ENCODE peak calls at places on chromosome 2, in seven cellular contexts. One of them, this sample, is unnamed.

GRCh38 chr2:173814306-173814705 is 150.9 kb downstream of the SP3 start:
- DNase-seq in IMR-90: no peak
- DNase-seq in H9: no peak
- DNase-seq in neuronal stem cell: no peak
- DNase-seq in trophoblast cell: no peak
- DNase-seq in H1: no peak
- DNase-seq in mesenchymal stem cell: no peak
- DNase-seq in this sample: no peak

GRCh38 chr2:44974064-44974715 is 32.7 kb downstream of the SIX3 start:
- DNase-seq in IMR-90: peak; percentile 37
- DNase-seq in H9: peak; percentile 78
- DNase-seq in neuronal stem cell: peak; percentile 75
- DNase-seq in trophoblast cell: peak; percentile 65
- DNase-seq in H1: peak; percentile 74
- DNase-seq in mesenchymal stem cell: peak; percentile 22
- DNase-seq in this sample: peak; percentile 91

GRCh38 chr2:136932700-136933099 is 167.4 kb downstream of the THSD7B start:
- DNase-seq in IMR-90: no peak
- DNase-seq in H9: peak; percentile 45
- DNase-seq in neuronal stem cell: peak; percentile 42
- DNase-seq in trophoblast cell: no peak
- DNase-seq in H1: peak; percentile 50
- DNase-seq in mesenchymal stem cell: no peak
- DNase-seq in this sample: peak; percentile 72

GRCh38 chr2:61679096-61679495 is 140.9 kb upstream of the XPO1 start:
- DNase-seq in IMR-90: no peak
- DNase-seq in H9: no peak
- DNase-seq in neuronal stem cell: no peak
- DNase-seq in trophoblast cell: no peak
- DNase-seq in H1: no peak
- DNase-seq in mesenchymal stem cell: no peak
- DNase-seq in this sample: no peak

GRCh38 chr2:104848526-104848925 is 5.4 kb upstream of the POU3F3 start:
- DNase-seq in IMR-90: no peak
- DNase-seq in H9: no peak
- DNase-seq in neuronal stem cell: no peak
- DNase-seq in trophoblast cell: no peak
- DNase-seq in H1: no peak
- DNase-seq in mesenchymal stem cell: no peak
- DNase-seq in this sample: no peak

GRCh38 chr2:235238537-235238936 is 255.3 kb upstream of the AGAP1 start:
- DNase-seq in IMR-90: peak; percentile 46
- DNase-seq in H9: no peak
- DNase-seq in neuronal stem cell: no peak
- DNase-seq in trophoblast cell: no peak
- DNase-seq in H1: no peak
- DNase-seq in mesenchymal stem cell: peak; percentile 60
- DNase-seq in this sample: no peak

GRCh38 chr2:34261701-34262100 is 662.6 kb upstream of the FAM98A start:
- DNase-seq in IMR-90: no peak
- DNase-seq in H9: no peak
- DNase-seq in neuronal stem cell: no peak
- DNase-seq in trophoblast cell: no peak
- DNase-seq in H1: no peak
- DNase-seq in mesenchymal stem cell: no peak
- DNase-seq in this sample: peak; percentile 11

GRCh38 chr2:7994397-7994951 is 687.4 kb upstream of the ID2 start:
- DNase-seq in IMR-90: no peak
- DNase-seq in H9: no peak
- DNase-seq in neuronal stem cell: no peak
- DNase-seq in trophoblast cell: no peak
- DNase-seq in H1: no peak
- DNase-seq in mesenchymal stem cell: no peak
- DNase-seq in this sample: no peak

GRCh38 chr2:144183744-144184143 is 336.2 kb downstream of the ZEB2 start:
- DNase-seq in IMR-90: peak; percentile 85
- DNase-seq in H9: no peak
- DNase-seq in neuronal stem cell: no peak
- DNase-seq in trophoblast cell: peak; percentile 2
- DNase-seq in H1: no peak
- DNase-seq in mesenchymal stem cell: no peak
- DNase-seq in this sample: peak; percentile 13

GRCh38 chr2:36433311-36434217 is 78.0 kb downstream of the CRIM1 start:
- DNase-seq in IMR-90: peak; percentile 59
- DNase-seq in H9: no peak
- DNase-seq in neuronal stem cell: no peak
- DNase-seq in trophoblast cell: no peak
- DNase-seq in H1: no peak
- DNase-seq in mesenchymal stem cell: peak; percentile 46
- DNase-seq in this sample: no peak

GRCh38 chr2:12197133-12197532 is 450.7 kb downstream of the LPIN1 start:
- DNase-seq in IMR-90: no peak
- DNase-seq in H9: no peak
- DNase-seq in neuronal stem cell: no peak
- DNase-seq in trophoblast cell: no peak
- DNase-seq in H1: no peak
- DNase-seq in mesenchymal stem cell: no peak
- DNase-seq in this sample: no peak

GRCh38 chr2:142140434-142140845 is 9.6 kb upstream of the LRP1B start:
- DNase-seq in IMR-90: peak; percentile 9
- DNase-seq in H9: no peak
- DNase-seq in neuronal stem cell: peak; percentile 32
- DNase-seq in trophoblast cell: no peak
- DNase-seq in H1: no peak
- DNase-seq in mesenchymal stem cell: peak; percentile 50
- DNase-seq in this sample: peak; percentile 31

GRCh38 chr2:240819404-240820013 is 510 bp downstream of the KIF1A start:
- DNase-seq in IMR-90: no peak
- DNase-seq in H9: no peak
- DNase-seq in neuronal stem cell: peak; percentile 37
- DNase-seq in trophoblast cell: no peak
- DNase-seq in H1: no peak
- DNase-seq in mesenchymal stem cell: no peak
- DNase-seq in this sample: peak; percentile 38

GRCh38 chr2:223598994-223599645 is 3.0 kb downstream of the SCG2 start:
- DNase-seq in IMR-90: peak; percentile 83
- DNase-seq in H9: no peak
- DNase-seq in neuronal stem cell: no peak
- DNase-seq in trophoblast cell: no peak
- DNase-seq in H1: no peak
- DNase-seq in mesenchymal stem cell: peak; percentile 74
- DNase-seq in this sample: no peak

GRCh38 chr2:135121016-135121657 is 69.0 kb downstream of the RAB3GAP1 start:
- DNase-seq in IMR-90: no peak
- DNase-seq in H9: no peak
- DNase-seq in neuronal stem cell: no peak
- DNase-seq in trophoblast cell: no peak
- DNase-seq in H1: no peak
- DNase-seq in mesenchymal stem cell: no peak
- DNase-seq in this sample: no peak

GRCh38 chr2:37656512-37657423 is 14.7 kb downstream of the CDC42EP3 start:
- DNase-seq in IMR-90: no peak
- DNase-seq in H9: peak; percentile 86
- DNase-seq in neuronal stem cell: peak; percentile 24
- DNase-seq in trophoblast cell: no peak
- DNase-seq in H1: no peak
- DNase-seq in mesenchymal stem cell: peak; percentile 59
- DNase-seq in this sample: peak; percentile 90

GRCh38 chr2:191289049-191289448 is 43.8 kb downstream of the MYO1B start:
- DNase-seq in IMR-90: no peak
- DNase-seq in H9: no peak
- DNase-seq in neuronal stem cell: no peak
- DNase-seq in trophoblast cell: no peak
- DNase-seq in H1: no peak
- DNase-seq in mesenchymal stem cell: no peak
- DNase-seq in this sample: no peak

GRCh38 chr2:147614491-147614890 is 230.3 kb upstream of the ACVR2A start:
- DNase-seq in IMR-90: no peak
- DNase-seq in H9: no peak
- DNase-seq in neuronal stem cell: no peak
- DNase-seq in trophoblast cell: no peak
- DNase-seq in H1: no peak
- DNase-seq in mesenchymal stem cell: no peak
- DNase-seq in this sample: no peak

GRCh38 chr2:19802088-19802806 is 99.5 kb downstream of the TTC32 start:
- DNase-seq in IMR-90: peak; percentile 50
- DNase-seq in H9: no peak
- DNase-seq in neuronal stem cell: no peak
- DNase-seq in trophoblast cell: no peak
- DNase-seq in H1: no peak
- DNase-seq in mesenchymal stem cell: peak; percentile 13
- DNase-seq in this sample: no peak

GRCh38 chr2:10377052-10377746 is 70.9 kb downstream of the ODC1 start:
- DNase-seq in IMR-90: no peak
- DNase-seq in H9: no peak
- DNase-seq in neuronal stem cell: no peak
- DNase-seq in trophoblast cell: peak; percentile 49
- DNase-seq in H1: no peak
- DNase-seq in mesenchymal stem cell: no peak
- DNase-seq in this sample: no peak

GRCh38 chr2:242031481-242032019 is 162.0 kb downstream of the RTP5 start:
- DNase-seq in IMR-90: peak; percentile 95
- DNase-seq in H9: peak; percentile 15
- DNase-seq in neuronal stem cell: no peak
- DNase-seq in trophoblast cell: no peak
- DNase-seq in H1: peak; percentile 14
- DNase-seq in mesenchymal stem cell: peak; percentile 91
- DNase-seq in this sample: no peak

GRCh38 chr2:123811846-123812245 is 213.2 kb upstream of the CNTNAP5 start:
- DNase-seq in IMR-90: no peak
- DNase-seq in H9: no peak
- DNase-seq in neuronal stem cell: no peak
- DNase-seq in trophoblast cell: no peak
- DNase-seq in H1: no peak
- DNase-seq in mesenchymal stem cell: no peak
- DNase-seq in this sample: no peak
- H3K4me2 ChIP-seq in IMR-90: no peak overlapping the region
- H3K4me2 ChIP-seq in H9: no peak overlapping the region
- H3K4me2 ChIP-seq in neuronal stem cell: no peak overlapping the region
- H3K4me2 ChIP-seq in trophoblast cell: no peak overlapping the region
- H3K4me2 ChIP-seq in H1: no peak overlapping the region
- H3K4me2 ChIP-seq in mesenchymal stem cell: no peak overlapping the region
- H3K4me2 ChIP-seq in this sample: no peak overlapping the region

DNA sequence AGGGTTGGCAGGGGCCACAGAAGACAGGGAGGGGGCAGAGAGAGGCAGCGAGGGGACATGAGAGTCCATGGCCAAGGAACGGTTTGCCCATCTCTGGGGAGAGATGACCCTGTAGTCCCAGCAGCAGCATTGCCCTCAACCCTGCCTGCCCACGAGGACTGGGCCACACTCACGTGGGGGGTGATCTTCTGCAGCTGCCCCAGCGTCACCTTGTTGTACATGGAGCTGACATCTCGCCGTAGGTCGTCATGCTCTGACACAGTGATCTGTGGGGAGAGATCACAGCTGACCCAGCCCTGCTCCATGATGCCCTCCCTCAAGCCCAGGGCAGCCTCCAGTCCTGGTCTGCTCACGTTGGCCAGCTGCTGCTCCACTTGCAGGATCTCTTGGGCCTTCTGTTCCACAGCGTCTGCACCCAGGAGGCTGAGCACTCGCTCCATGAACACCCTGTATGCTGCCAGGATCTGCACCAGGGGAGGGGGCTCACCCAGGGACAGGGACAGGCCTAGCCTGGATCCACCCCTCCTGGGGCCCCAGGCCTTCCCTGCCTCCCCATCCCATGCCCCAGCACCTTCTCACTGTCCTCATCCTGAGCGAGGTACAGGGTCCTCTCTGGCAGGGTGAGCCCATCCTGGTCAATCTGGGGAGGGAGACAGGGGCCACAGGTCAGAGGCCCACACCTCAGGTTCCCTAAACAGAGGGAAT is 2.9 kb downstream of the ECEL1 start:
- DNase-seq in IMR-90: no peak
- DNase-seq in H9: peak; percentile 19
- DNase-seq in neuronal stem cell: no peak
- DNase-seq in trophoblast cell: no peak
- DNase-seq in H1: no peak
- DNase-seq in mesenchymal stem cell: no peak
- DNase-seq in this sample: no peak
- H3K27me3 ChIP-seq in IMR-90: peaks cover 65% of the 10 kb centered on the region
- H3K27me3 ChIP-seq in H9: peaks cover 34% of the 10 kb centered on the region
- H3K27me3 ChIP-seq in neuronal stem cell: peaks cover 85% of the 10 kb centered on the region
- H3K27me3 ChIP-seq in trophoblast cell: peaks cover 55% of the 10 kb centered on the region
- H3K27me3 ChIP-seq in H1: peaks cover 35% of the 10 kb centered on the region
- H3K27me3 ChIP-seq in mesenchymal stem cell: peaks cover 75% of the 10 kb centered on the region
- H3K27me3 ChIP-seq in this sample: peaks cover 25% of the 10 kb centered on the region

GRCh38 chr2:14616342-14616741 is 16.2 kb upstream of the LRATD1 start:
- DNase-seq in IMR-90: no peak
- DNase-seq in H9: no peak
- DNase-seq in neuronal stem cell: no peak
- DNase-seq in trophoblast cell: no peak
- DNase-seq in H1: no peak
- DNase-seq in mesenchymal stem cell: no peak
- DNase-seq in this sample: no peak

GRCh38 chr2:14615701-14616100 is 16.8 kb upstream of the LRATD1 start:
- DNase-seq in IMR-90: no peak
- DNase-seq in H9: no peak
- DNase-seq in neuronal stem cell: no peak
- DNase-seq in trophoblast cell: peak; percentile 59
- DNase-seq in H1: no peak
- DNase-seq in mesenchymal stem cell: no peak
- DNase-seq in this sample: no peak

GRCh38 chr2:14608245-14608644 is 24.3 kb upstream of the LRATD1 start:
- DNase-seq in IMR-90: no peak
- DNase-seq in H9: no peak
- DNase-seq in neuronal stem cell: no peak
- DNase-seq in trophoblast cell: no peak
- DNase-seq in H1: no peak
- DNase-seq in mesenchymal stem cell: no peak
- DNase-seq in this sample: no peak

GRCh38 chr2:14616950-14617349 is 15.6 kb upstream of the LRATD1 start:
- DNase-seq in IMR-90: no peak
- DNase-seq in H9: no peak
- DNase-seq in neuronal stem cell: no peak
- DNase-seq in trophoblast cell: no peak
- DNase-seq in H1: no peak
- DNase-seq in mesenchymal stem cell: no peak
- DNase-seq in this sample: no peak

GRCh38 chr2:14614011-14614410 is 18.5 kb upstream of the LRATD1 start:
- DNase-seq in IMR-90: no peak
- DNase-seq in H9: no peak
- DNase-seq in neuronal stem cell: no peak
- DNase-seq in trophoblast cell: no peak
- DNase-seq in H1: no peak
- DNase-seq in mesenchymal stem cell: no peak
- DNase-seq in this sample: no peak
- H2BK5ac ChIP-seq in IMR-90: no peak overlapping the region
- H2BK5ac ChIP-seq in H9: no peak overlapping the region
- H2BK5ac ChIP-seq in neuronal stem cell: no peak overlapping the region
- H2BK5ac ChIP-seq in trophoblast cell: no peak overlapping the region
- H2BK5ac ChIP-seq in H1: no peak overlapping the region
- H2BK5ac ChIP-seq in mesenchymal stem cell: no peak overlapping the region
- H2BK5ac ChIP-seq in this sample: no peak overlapping the region

DNA sequence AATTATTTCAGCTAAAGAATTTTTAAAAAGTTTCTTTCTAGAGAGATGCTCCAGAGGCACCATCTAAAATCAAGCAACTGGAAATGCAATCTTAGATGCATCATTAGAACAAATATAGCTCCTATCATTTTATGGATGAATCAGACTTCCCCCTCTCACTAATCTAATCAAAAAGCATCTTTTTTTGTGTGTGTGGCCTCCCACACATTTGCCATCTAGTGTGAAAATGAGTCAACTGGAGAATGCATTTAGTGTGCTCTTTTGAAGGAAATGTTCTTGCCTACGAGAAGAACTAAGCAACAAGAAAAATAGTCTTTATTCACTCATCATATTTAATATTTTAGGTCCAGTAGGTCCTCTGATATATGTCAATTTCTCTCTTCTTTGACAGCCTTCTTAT is 39.5 kb upstream of the FIGN start:
- DNase-seq in IMR-90: no peak
- DNase-seq in H9: no peak
- DNase-seq in neuronal stem cell: no peak
- DNase-seq in trophoblast cell: no peak
- DNase-seq in H1: no peak
- DNase-seq in mesenchymal stem cell: peak; percentile 15
- DNase-seq in this sample: no peak
- H3K4me2 ChIP-seq in IMR-90: no peak overlapping the region
- H3K4me2 ChIP-seq in H9: no peak overlapping the region
- H3K4me2 ChIP-seq in neuronal stem cell: no peak overlapping the region
- H3K4me2 ChIP-seq in trophoblast cell: no peak overlapping the region
- H3K4me2 ChIP-seq in H1: no peak overlapping the region
- H3K4me2 ChIP-seq in mesenchymal stem cell: no peak overlapping the region
- H3K4me2 ChIP-seq in this sample: no peak overlapping the region